ENCODE peak calls at places on chromosomes 4 and X, in eight cellular contexts. One of them, this sample, is unnamed.

GRCh38 chr4:66964467-66964866 is 580.8 kb downstream of the CENPC start:
- DNase-seq in Calu3: no peak
- DNase-seq in cardiac fibroblast: no peak
- DNase-seq in stomach: no peak
- DNase-seq in A549: no peak
- DNase-seq in endothelial cell: no peak
- DNase-seq in GM06990: no peak
- DNase-seq in foreskin fibroblast: no peak
- DNase-seq in this sample: no peak

GRCh38 chrX:129980043-129980442 is 2.4 kb upstream of the BCORL1 start:
- DNase-seq in Calu3: no peak
- DNase-seq in cardiac fibroblast: no peak
- DNase-seq in stomach: peak
- DNase-seq in A549: no peak
- DNase-seq in endothelial cell: no peak
- DNase-seq in GM06990: peak
- DNase-seq in foreskin fibroblast: no peak
- DNase-seq in this sample: no peak

GRCh38 chrX:17082831-17083230 is 136.4 kb downstream of the REPS2 start:
- DNase-seq in Calu3: no peak
- DNase-seq in cardiac fibroblast: peak
- DNase-seq in stomach: no peak
- DNase-seq in A549: peak
- DNase-seq in endothelial cell: no peak
- DNase-seq in GM06990: no peak
- DNase-seq in foreskin fibroblast: no peak
- DNase-seq in this sample: no peak

GRCh38 chrX:38233891-38234807 is 13.5 kb upstream of the SRPX start:
- DNase-seq in Calu3: peak
- DNase-seq in cardiac fibroblast: peak
- DNase-seq in stomach: no peak
- DNase-seq in A549: peak
- DNase-seq in endothelial cell: no peak
- DNase-seq in GM06990: no peak
- DNase-seq in foreskin fibroblast: peak
- DNase-seq in this sample: no peak

GRCh38 chr4:149008415-149009025 is 566.3 kb upstream of the NR3C2 start:
- DNase-seq in Calu3: peak
- DNase-seq in cardiac fibroblast: no peak
- DNase-seq in stomach: no peak
- DNase-seq in A549: no peak
- DNase-seq in endothelial cell: no peak
- DNase-seq in GM06990: no peak
- DNase-seq in foreskin fibroblast: no peak
- DNase-seq in this sample: no peak

GRCh38 chr4:145934434-145935047 is 4.1 kb downstream of the ZNF827 start:
- DNase-seq in Calu3: no peak
- DNase-seq in cardiac fibroblast: no peak
- DNase-seq in stomach: no peak
- DNase-seq in A549: no peak
- DNase-seq in endothelial cell: no peak
- DNase-seq in GM06990: no peak
- DNase-seq in foreskin fibroblast: no peak
- DNase-seq in this sample: no peak

GRCh38 chrX:12052109-12052508 is 86.2 kb upstream of the FRMPD4 start:
- DNase-seq in Calu3: no peak
- DNase-seq in cardiac fibroblast: no peak
- DNase-seq in stomach: no peak
- DNase-seq in A549: no peak
- DNase-seq in endothelial cell: no peak
- DNase-seq in GM06990: no peak
- DNase-seq in foreskin fibroblast: no peak
- DNase-seq in this sample: no peak

GRCh38 chrX:133722756-133723155 is 262.6 kb downstream of the GPC3 start:
- DNase-seq in Calu3: no peak
- DNase-seq in cardiac fibroblast: no peak
- DNase-seq in stomach: no peak
- DNase-seq in A549: no peak
- DNase-seq in endothelial cell: no peak
- DNase-seq in GM06990: no peak
- DNase-seq in foreskin fibroblast: no peak
- DNase-seq in this sample: no peak

GRCh38 chr4:183165371-183165770 is 66.3 kb downstream of the WWC2 start:
- DNase-seq in Calu3: no peak
- DNase-seq in cardiac fibroblast: peak
- DNase-seq in stomach: no peak
- DNase-seq in A549: no peak
- DNase-seq in endothelial cell: no peak
- DNase-seq in GM06990: no peak
- DNase-seq in foreskin fibroblast: no peak
- DNase-seq in this sample: no peak

GRCh38 chr4:173494013-173494970 is 35.7 kb downstream of the HAND2 start:
- DNase-seq in Calu3: peak
- DNase-seq in cardiac fibroblast: peak
- DNase-seq in stomach: peak
- DNase-seq in A549: peak
- DNase-seq in endothelial cell: peak
- DNase-seq in GM06990: peak
- DNase-seq in foreskin fibroblast: peak
- DNase-seq in this sample: peak

GRCh38 chrX:25125483-25125882 is 109.7 kb upstream of the ARX start:
- DNase-seq in Calu3: no peak
- DNase-seq in cardiac fibroblast: no peak
- DNase-seq in stomach: no peak
- DNase-seq in A549: no peak
- DNase-seq in endothelial cell: no peak
- DNase-seq in GM06990: no peak
- DNase-seq in foreskin fibroblast: no peak
- DNase-seq in this sample: no peak

GRCh38 chr4:143336828-143337599 is at the start of gene GAB1:
- DNase-seq in Calu3: peak
- DNase-seq in cardiac fibroblast: peak
- DNase-seq in stomach: peak
- DNase-seq in A549: peak
- DNase-seq in endothelial cell: peak
- DNase-seq in GM06990: peak
- DNase-seq in foreskin fibroblast: peak
- DNase-seq in this sample: no peak
- TF ChIP-seq CTCF in Calu3: no peak
- TF ChIP-seq CTCF in cardiac fibroblast: no peak
- TF ChIP-seq CTCF in stomach: no peak
- TF ChIP-seq CTCF in A549: no peak
- TF ChIP-seq CTCF in endothelial cell: no peak
- TF ChIP-seq CTCF in GM06990: peak
- TF ChIP-seq CTCF in foreskin fibroblast: no peak
- TF ChIP-seq CTCF in this sample: peak

GRCh38 chrX:125205084-125205917 is 114.4 kb upstream of the TEX13C start:
- DNase-seq in Calu3: no peak
- DNase-seq in cardiac fibroblast: peak
- DNase-seq in stomach: peak
- DNase-seq in A549: peak
- DNase-seq in endothelial cell: peak
- DNase-seq in GM06990: no peak
- DNase-seq in foreskin fibroblast: no peak
- DNase-seq in this sample: no peak
- TF ChIP-seq CTCF in Calu3: no peak
- TF ChIP-seq CTCF in cardiac fibroblast: no peak
- TF ChIP-seq CTCF in stomach: no peak
- TF ChIP-seq CTCF in A549: peak
- TF ChIP-seq CTCF in endothelial cell: no peak
- TF ChIP-seq CTCF in GM06990: no peak
- TF ChIP-seq CTCF in foreskin fibroblast: no peak
- TF ChIP-seq CTCF in this sample: no peak

GRCh38 chrX:71099736-71100135 is 4.1 kb downstream of the FOXO4 start:
- DNase-seq in Calu3: no peak
- DNase-seq in cardiac fibroblast: no peak
- DNase-seq in stomach: no peak
- DNase-seq in A549: no peak
- DNase-seq in endothelial cell: no peak
- DNase-seq in GM06990: no peak
- DNase-seq in foreskin fibroblast: no peak
- DNase-seq in this sample: no peak

GRCh38 chrX:71098951-71099506 is 3.4 kb downstream of the FOXO4 start:
- DNase-seq in Calu3: no peak
- DNase-seq in cardiac fibroblast: no peak
- DNase-seq in stomach: peak
- DNase-seq in A549: no peak
- DNase-seq in endothelial cell: no peak
- DNase-seq in GM06990: no peak
- DNase-seq in foreskin fibroblast: no peak
- DNase-seq in this sample: no peak

GRCh38 chrX:71096702-71097032 is 1.0 kb downstream of the FOXO4 start:
- DNase-seq in Calu3: no peak
- DNase-seq in cardiac fibroblast: no peak
- DNase-seq in stomach: peak
- DNase-seq in A549: no peak
- DNase-seq in endothelial cell: no peak
- DNase-seq in GM06990: no peak
- DNase-seq in foreskin fibroblast: no peak
- DNase-seq in this sample: no peak

GRCh38 chrX:71095971-71096701 is 485 bp downstream of the FOXO4 start:
- DNase-seq in Calu3: peak
- DNase-seq in cardiac fibroblast: no peak
- DNase-seq in stomach: no peak
- DNase-seq in A549: no peak
- DNase-seq in endothelial cell: peak
- DNase-seq in GM06990: no peak
- DNase-seq in foreskin fibroblast: peak
- DNase-seq in this sample: no peak

DNA sequence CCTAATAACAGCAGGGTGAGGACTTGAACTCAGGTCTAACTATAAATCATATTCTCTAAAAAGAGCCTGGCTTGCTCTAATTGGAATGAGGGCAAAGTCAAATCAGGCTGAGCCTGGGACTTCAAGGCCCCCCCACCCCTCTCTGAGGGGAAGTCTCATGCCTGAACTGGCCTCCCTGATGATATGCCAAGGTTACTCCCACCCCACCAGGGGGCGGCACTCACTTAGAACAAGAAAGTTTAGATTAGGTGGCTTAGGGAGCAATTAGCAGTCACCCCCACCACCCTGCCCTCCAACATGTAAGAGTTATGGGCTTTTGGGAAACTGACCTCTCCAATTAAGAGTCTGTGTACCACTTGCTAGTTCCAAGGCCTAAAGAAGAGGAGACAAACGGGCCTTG is 2.7 kb downstream of the FOXO4 start:
- DNase-seq in Calu3: peak
- DNase-seq in cardiac fibroblast: peak
- DNase-seq in stomach: peak
- DNase-seq in A549: peak
- DNase-seq in endothelial cell: peak
- DNase-seq in GM06990: no peak
- DNase-seq in foreskin fibroblast: peak
- DNase-seq in this sample: peak
- TF ChIP-seq CTCF in Calu3: peak
- TF ChIP-seq CTCF in cardiac fibroblast: peak
- TF ChIP-seq CTCF in stomach: peak
- TF ChIP-seq CTCF in A549: peak
- TF ChIP-seq CTCF in endothelial cell: no peak
- TF ChIP-seq CTCF in GM06990: peak
- TF ChIP-seq CTCF in foreskin fibroblast: peak
- TF ChIP-seq CTCF in this sample: peak

DNA sequence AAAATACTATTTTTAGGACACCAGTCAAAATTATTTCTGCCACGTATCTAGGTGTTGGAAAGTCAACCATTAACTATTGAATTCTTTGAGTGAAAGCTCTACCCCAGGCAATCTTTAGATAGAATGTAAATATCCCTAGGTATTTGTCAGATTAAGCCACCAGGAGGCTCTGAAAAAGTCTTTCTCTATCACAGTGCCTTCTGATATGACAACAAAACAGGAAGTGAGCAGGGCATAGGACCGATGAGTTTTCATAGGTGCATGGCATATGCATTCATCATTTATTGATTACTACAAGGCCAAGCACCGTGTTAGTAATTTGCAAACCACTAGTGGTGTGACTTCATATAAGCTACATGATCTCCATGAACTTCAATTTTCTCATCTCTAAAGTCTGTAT is 333.6 kb upstream of the F9 start:
- DNase-seq in Calu3: no peak
- DNase-seq in cardiac fibroblast: no peak
- DNase-seq in stomach: no peak
- DNase-seq in A549: no peak
- DNase-seq in endothelial cell: no peak
- DNase-seq in GM06990: no peak
- DNase-seq in foreskin fibroblast: no peak
- DNase-seq in this sample: no peak
- TF ChIP-seq CTCF in Calu3: no peak
- TF ChIP-seq CTCF in cardiac fibroblast: no peak
- TF ChIP-seq CTCF in stomach: no peak
- TF ChIP-seq CTCF in A549: no peak
- TF ChIP-seq CTCF in endothelial cell: no peak
- TF ChIP-seq CTCF in GM06990: no peak
- TF ChIP-seq CTCF in foreskin fibroblast: no peak
- TF ChIP-seq CTCF in this sample: no peak

DNA sequence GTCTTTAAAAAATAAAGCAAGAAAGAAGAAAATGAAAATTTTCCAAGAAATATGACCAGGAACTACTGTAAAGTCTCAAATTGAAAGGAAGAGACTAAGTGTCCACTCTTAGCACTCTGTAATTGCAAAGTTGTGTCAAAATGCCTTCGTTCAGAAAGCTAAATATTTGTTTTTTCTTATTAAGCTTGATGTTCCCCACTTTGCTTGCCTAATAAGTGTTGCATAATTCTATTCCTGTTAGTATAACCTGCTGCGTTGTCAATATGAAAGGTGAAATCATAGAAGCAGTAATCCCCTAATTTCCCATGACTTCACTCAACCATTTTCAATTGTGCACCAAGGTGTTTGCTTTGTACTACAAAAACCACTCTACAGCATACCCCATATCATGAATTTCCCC is 442.9 kb upstream of the CTSO start:
- DNase-seq in Calu3: no peak
- DNase-seq in cardiac fibroblast: no peak
- DNase-seq in stomach: no peak
- DNase-seq in A549: no peak
- DNase-seq in endothelial cell: no peak
- DNase-seq in GM06990: no peak
- DNase-seq in foreskin fibroblast: no peak
- DNase-seq in this sample: no peak
- TF ChIP-seq CTCF in Calu3: no peak
- TF ChIP-seq CTCF in cardiac fibroblast: no peak
- TF ChIP-seq CTCF in stomach: no peak
- TF ChIP-seq CTCF in A549: no peak
- TF ChIP-seq CTCF in endothelial cell: no peak
- TF ChIP-seq CTCF in GM06990: no peak
- TF ChIP-seq CTCF in foreskin fibroblast: no peak
- TF ChIP-seq CTCF in this sample: no peak

GRCh38 chr4:3244002-3244401 is 5.0 kb upstream of the MSANTD1 start:
- DNase-seq in Calu3: no peak
- DNase-seq in cardiac fibroblast: no peak
- DNase-seq in stomach: no peak
- DNase-seq in A549: no peak
- DNase-seq in endothelial cell: no peak
- DNase-seq in GM06990: no peak
- DNase-seq in foreskin fibroblast: no peak
- DNase-seq in this sample: no peak
- TF ChIP-seq CTCF in Calu3: no peak
- TF ChIP-seq CTCF in cardiac fibroblast: no peak
- TF ChIP-seq CTCF in stomach: no peak
- TF ChIP-seq CTCF in A549: no peak
- TF ChIP-seq CTCF in endothelial cell: no peak
- TF ChIP-seq CTCF in GM06990: no peak
- TF ChIP-seq CTCF in foreskin fibroblast: no peak
- TF ChIP-seq CTCF in this sample: no peak

This sample was measured in CD14-positive monocyte.